ENCODE peak calls at places on chromosomes 1 and 21, in seven cellular contexts. Z is pancreas, X is kidney epithelial cell, B is GM13977, W is A549, V is progenitor cell of endocrine pancreas, I is GM13976. Q is an unnamed sample.
A peak's percentile ranks its signal among the peaks of the same experiment; 100 is the strongest.

GRCh38 chr1:115041654-115042053 is 12.0 kb downstream of the TSHB start:
- DNase-seq in Z (no peak), X (no peak), B (no peak), W (no peak), V (no peak), I (no peak), Q (peak; percentile 23)

GRCh38 chr1:218345673-218346390 is 696 bp downstream of the TGFB2 start:
- DNase-seq in Z (peak; percentile 46), X (no peak), B (peak; percentile 50), W (no peak), V (peak; percentile 57), I (peak; percentile 69), Q (peak; percentile 76)

GRCh38 chr1:2073382-2074230 is 23.4 kb downstream of the PRKCZ start:
- DNase-seq in Z (no peak), X (no peak), B (no peak), W (no peak), V (no peak), I (no peak), Q (peak; percentile 48)

GRCh38 chr1:21935891-21936365 is 1.2 kb downstream of the HSPG2 start:
- DNase-seq in Z (no peak), X (no peak), B (no peak), W (no peak), V (no peak), I (no peak), Q (no peak)

GRCh38 chr21:42245348-42246185 is 26.6 kb downstream of the ABCG1 start:
- DNase-seq in Z (peak; percentile 9), X (no peak), B (no peak), W (no peak), V (no peak), I (no peak), Q (peak; percentile 29)

GRCh38 chr1:67676946-67677345 is 8.1 kb upstream of the GADD45A start:
- DNase-seq in Z (no peak), X (no peak), B (no peak), W (no peak), V (no peak), I (no peak), Q (no peak)

GRCh38 chr1:230728710-230729392 is 14.9 kb upstream of the AGT start:
- DNase-seq in Z (no peak), X (no peak), B (no peak), W (no peak), V (no peak), I (no peak), Q (no peak)

GRCh38 chr1:147585640-147586383 is 44.5 kb downstream of the BCL9 start:
- DNase-seq in Z (no peak), X (no peak), B (no peak), W (no peak), V (no peak), I (no peak), Q (no peak)

GRCh38 chr1:36123357-36123756 is 1.7 kb downstream of the COL8A2 start:
- DNase-seq in Z (no peak), X (no peak), B (peak; percentile 64), W (no peak), V (no peak), I (peak; percentile 75), Q (no peak)

GRCh38 chr21:46206163-46207005 is 22.1 kb upstream of the SPATC1L start:
- DNase-seq in Z (no peak), X (no peak), B (no peak), W (no peak), V (no peak), I (no peak), Q (no peak)

GRCh38 chr1:212515329-212515760 is 82.6 kb downstream of the NENF start:
- DNase-seq in Z (no peak), X (no peak), B (no peak), W (no peak), V (no peak), I (no peak), Q (no peak)

GRCh38 chr1:225617956-225618355 is 35.0 kb downstream of the ENAH start:
- DNase-seq in Z (no peak), X (no peak), B (no peak), W (no peak), V (no peak), I (no peak), Q (no peak)

GRCh38 chr1:36941579-36941978 is 92.7 kb downstream of the GRIK3 start:
- DNase-seq in Z (no peak), X (no peak), B (no peak), W (no peak), V (no peak), I (no peak), Q (no peak)

GRCh38 chr1:59703226-59703917 is 111.4 kb upstream of the HOOK1 start:
- DNase-seq in Z (no peak), X (no peak), B (no peak), W (no peak), V (no peak), I (no peak), Q (peak; percentile 77)

GRCh38 chr1:225597926-225598575 is 54.9 kb downstream of the ENAH start:
- DNase-seq in Z (no peak), X (no peak), B (no peak), W (no peak), V (no peak), I (no peak), Q (peak; percentile 49)

GRCh38 chr1:98053471-98054366 is 132.9 kb upstream of the DPYD start:
- DNase-seq in Z (peak; percentile 52), X (no peak), B (peak; percentile 79), W (no peak), V (peak; percentile 70), I (peak; percentile 79), Q (peak; percentile 57)

GRCh38 chr1:173527151-173527826 is 50.2 kb downstream of the PRDX6 start:
- DNase-seq in Z (no peak), X (no peak), B (no peak), W (no peak), V (no peak), I (no peak), Q (peak; percentile 79)

GRCh38 chr21:44579833-44580144 is 615 bp downstream of the KRTAP10-5 start:
- DNase-seq in Z (no peak), X (no peak), B (no peak), W (no peak), V (no peak), I (no peak), Q (no peak)

GRCh38 chr1:116990612-116991151 is 10.9 kb upstream of the CD101 start:
- DNase-seq in Z (no peak), X (no peak), B (no peak), W (no peak), V (no peak), I (no peak), Q (no peak)

GRCh38 chr1:211237579-211237978 is 21.6 kb upstream of the RCOR3 start:
- DNase-seq in Z (no peak), X (no peak), B (no peak), W (no peak), V (no peak), I (no peak), Q (no peak)

GRCh38 chr1:175197536-175197935 is 5.0 kb upstream of the KIAA0040 start:
- DNase-seq in Z (no peak), X (peak; percentile 58), B (no peak), W (no peak), V (no peak), I (no peak), Q (no peak)

GRCh38 chr1:213931804-213932203 is 56.0 kb upstream of the PROX1 start:
- DNase-seq in Z (no peak), X (no peak), B (no peak), W (no peak), V (no peak), I (no peak), Q (no peak)
- TF ChIP-seq CTCF in Z (no peak), X (no peak), B (no peak), W (no peak), V (peak; percentile 14), I (no peak), Q (no peak)

GRCh38 chr1:206805357-206805756 is 33.1 kb upstream of the IL10 start:
- DNase-seq in Z (no peak), X (no peak), B (no peak), W (no peak), V (no peak), I (no peak), Q (no peak)

GRCh38 chr1:206812456-206812855 is 40.2 kb upstream of the IL10 start:
- DNase-seq in Z (no peak), X (no peak), B (no peak), W (no peak), V (no peak), I (no peak), Q (no peak)

GRCh38 chr1:206809504-206810084 is 37.3 kb upstream of the IL10 start:
- DNase-seq in Z (no peak), X (no peak), B (no peak), W (peak; percentile 16), V (no peak), I (no peak), Q (peak; percentile 58)

GRCh38 chr1:206804156-206804737 is 32.0 kb upstream of the IL10 start:
- DNase-seq in Z (no peak), X (no peak), B (no peak), W (no peak), V (no peak), I (no peak), Q (no peak)

GRCh38 chr1:206808615-206809014 is 36.3 kb upstream of the IL10 start:
- DNase-seq in Z (no peak), X (no peak), B (no peak), W (no peak), V (peak; percentile 11), I (no peak), Q (peak; percentile 60)
- TF ChIP-seq CTCF in Z (no peak), X (peak; percentile 52), B (peak; percentile 68), W (no peak), V (peak; percentile 40), I (peak; percentile 58), Q (peak; percentile 69)

GRCh38 chr1:152961201-152961891 is 9.1 kb upstream of the SPRR4 start:
- DNase-seq in Z (no peak), X (no peak), B (no peak), W (no peak), V (no peak), I (no peak), Q (no peak)
- TF ChIP-seq CTCF in Z (no peak), X (no peak), B (no peak), W (no peak), V (no peak), I (no peak), Q (no peak)

GRCh38 chr1:12114916-12115315 is 51.8 kb downstream of the TNFRSF8 start:
- DNase-seq in Z (no peak), X (no peak), B (no peak), W (no peak), V (no peak), I (no peak), Q (no peak)

GRCh38 chr1:12114340-12114683 is 51.2 kb downstream of the TNFRSF8 start:
- DNase-seq in Z (no peak), X (no peak), B (no peak), W (no peak), V (no peak), I (no peak), Q (no peak)

GRCh38 chr1:12113433-12114339 is 50.6 kb downstream of the TNFRSF8 start:
- DNase-seq in Z (no peak), X (no peak), B (no peak), W (no peak), V (no peak), I (no peak), Q (peak; percentile 62)

GRCh38 chr1:12111741-12112140 is 48.6 kb downstream of the TNFRSF8 start:
- DNase-seq in Z (no peak), X (no peak), B (no peak), W (no peak), V (no peak), I (no peak), Q (no peak)

GRCh38 chr1:12112711-12113161 is 49.6 kb downstream of the TNFRSF8 start:
- DNase-seq in Z (no peak), X (no peak), B (no peak), W (no peak), V (no peak), I (no peak), Q (peak; percentile 28)
- TF ChIP-seq CTCF in Z (no peak), X (no peak), B (no peak), W (no peak), V (no peak), I (no peak), Q (no peak)